ENCODE peak calls at places on chromosome 19, in nine cellular contexts. L, D, K, H, B, P, C, G and V are unnamed samples.

GRCh38 chr19:33067121-33067520 is 2.4 kb upstream of the RHPN2 start:
- DNase-seq in L (no peak), D (no peak), K (no peak), H (no peak), B (no peak), P (no peak), C (no peak), G (no peak), V (no peak)

GRCh38 chr19:3149089-3149488 is 13.3 kb downstream of the GNA15 start:
- DNase-seq in L (no peak), D (no peak), K (no peak), H (no peak), B (no peak), P (no peak), C (no peak), G (no peak), V (no peak)

GRCh38 chr19:36688058-36688457 is 646 bp downstream of the ZNF567 start:
- DNase-seq in L (no peak), D (no peak), K (no peak), H (no peak), B (peak; percentile 10), P (no peak), C (no peak), G (no peak), V (no peak)

GRCh38 chr19:48419158-48419920 is 25.9 kb downstream of the GRIN2D start:
- DNase-seq in L (peak; percentile 42), D (peak; percentile 74), K (peak; percentile 18), H (peak; percentile 67), B (peak; percentile 67), P (peak; percentile 88), C (peak; percentile 45), G (no peak), V (peak; percentile 51)

GRCh38 chr19:55179570-55180484 is at the start of gene SYT5:
- DNase-seq in L (no peak), D (peak; percentile 90), K (peak; percentile 64), H (peak; percentile 77), B (peak; percentile 59), P (peak; percentile 55), C (peak; percentile 65), G (peak; percentile 38), V (no peak)

GRCh38 chr19:55563261-55563690 is 17.4 kb downstream of the ZNF579 start:
- DNase-seq in L (no peak), D (no peak), K (no peak), H (no peak), B (peak; percentile 60), P (no peak), C (no peak), G (no peak), V (no peak)

GRCh38 chr19:32599736-32600157 is 18.8 kb downstream of the PDCD5 start:
- DNase-seq in L (peak; percentile 69), D (peak; percentile 81), K (peak; percentile 55), H (peak; percentile 46), B (peak; percentile 75), P (peak; percentile 59), C (peak; percentile 84), G (peak; percentile 23), V (peak; percentile 74)

GRCh38 chr19:5078666-5079409 is 109.9 kb downstream of the KDM4B start:
- DNase-seq in L (no peak), D (no peak), K (no peak), H (no peak), B (no peak), P (no peak), C (no peak), G (no peak), V (no peak)

GRCh38 chr19:30691767-30692516 is 319.8 kb downstream of the ZNF536 start:
- DNase-seq in L (no peak), D (no peak), K (no peak), H (no peak), B (no peak), P (no peak), C (peak; percentile 6), G (no peak), V (peak; percentile 6)
- H3K9ac ChIP-seq in L (no peak overlapping the region), D (no peak overlapping the region), K (no peak overlapping the region), H (no peak overlapping the region), B (peak overlapping the region; percentile 30), P (peak overlapping the region; percentile 4), C (peak overlapping the region; percentile 54), G (no peak overlapping the region), V (no peak overlapping the region)

GRCh38 chr19:18940791-18941627 is at the start of gene HOMER3:
- DNase-seq in L (peak; percentile 39), D (peak; percentile 88), K (peak; percentile 72), H (peak; percentile 78), B (peak; percentile 85), P (peak; percentile 53), C (peak; percentile 95), G (no peak), V (peak; percentile 38)

GRCh38 chr19:18943465-18943864 is 2.4 kb upstream of the HOMER3 start:
- DNase-seq in L (no peak), D (no peak), K (no peak), H (no peak), B (no peak), P (no peak), C (no peak), G (no peak), V (no peak)

GRCh38 chr19:18939922-18940775 is 868 bp downstream of the HOMER3 start:
- DNase-seq in L (peak; percentile 46), D (no peak), K (peak; percentile 59), H (no peak), B (peak; percentile 84), P (no peak), C (peak; percentile 78), G (peak; percentile 65), V (peak; percentile 57)

GRCh38 chr19:18942692-18943091 is 1.7 kb upstream of the HOMER3 start:
- DNase-seq in L (no peak), D (no peak), K (no peak), H (no peak), B (no peak), P (no peak), C (no peak), G (no peak), V (no peak)

GRCh38 chr19:18941628-18942354 is 774 bp upstream of the HOMER3 start:
- DNase-seq in L (no peak), D (no peak), K (no peak), H (no peak), B (no peak), P (no peak), C (no peak), G (no peak), V (no peak)
- H3K9ac ChIP-seq in L (peak overlapping the region; percentile 56), D (no peak overlapping the region), K (no peak overlapping the region), H (no peak overlapping the region), B (peak overlapping the region; percentile 39), P (no peak overlapping the region), C (peak overlapping the region; percentile 56), G (no peak overlapping the region), V (no peak overlapping the region)

GRCh38 chr19:13101590-13102415 is 855 bp downstream of the LYL1 start:
- DNase-seq in L (no peak), D (no peak), K (no peak), H (no peak), B (no peak), P (no peak), C (no peak), G (no peak), V (no peak)

GRCh38 chr19:13100871-13101589 is 1.6 kb downstream of the LYL1 start:
- DNase-seq in L (no peak), D (no peak), K (peak; percentile 47), H (no peak), B (peak; percentile 44), P (peak; percentile 49), C (no peak), G (no peak), V (no peak)

GRCh38 chr19:13103585-13103923 is 896 bp upstream of the LYL1 start:
- DNase-seq in L (no peak), D (peak; percentile 71), K (no peak), H (no peak), B (no peak), P (no peak), C (no peak), G (no peak), V (no peak)

GRCh38 chr19:13102666-13103584 is at the start of gene LYL1:
- DNase-seq in L (no peak), D (peak; percentile 94), K (no peak), H (no peak), B (no peak), P (peak; percentile 89), C (no peak), G (no peak), V (no peak)

DNA sequence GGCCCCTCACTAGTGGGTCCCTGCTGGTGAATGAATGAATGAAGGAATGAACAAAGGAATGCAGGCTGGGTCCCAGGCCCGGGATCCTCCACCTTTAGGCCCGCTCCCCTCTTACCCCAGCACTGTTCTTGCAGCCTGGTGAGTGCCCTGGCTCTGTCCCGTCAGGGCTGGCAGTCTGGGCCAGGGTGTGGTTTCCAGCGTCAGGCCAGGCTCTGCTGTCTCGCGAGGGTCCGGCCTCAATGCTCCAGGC is 317 bp downstream of the LYL1 start:
- DNase-seq in L (no peak), D (peak; percentile 69), K (no peak), H (no peak), B (peak; percentile 73), P (no peak), C (no peak), G (no peak), V (no peak)
- H3K9ac ChIP-seq in L (peak overlapping the region; percentile 39), D (peak overlapping the region; percentile 97), K (peak overlapping the region; percentile 31), H (peak overlapping the region; percentile 44), B (peak overlapping the region; percentile 50), P (peak overlapping the region; percentile 71), C (peak overlapping the region; percentile 82), G (no peak overlapping the region), V (peak overlapping the region; percentile 26)

GRCh38 chr19:17686592-17687042 is 1.5 kb downstream of the UNC13A start:
- DNase-seq in L (no peak), D (no peak), K (peak; percentile 39), H (no peak), B (peak; percentile 49), P (peak; percentile 89), C (peak; percentile 24), G (no peak), V (no peak)

GRCh38 chr19:17686027-17686511 is 2.1 kb downstream of the UNC13A start:
- DNase-seq in L (no peak), D (no peak), K (no peak), H (no peak), B (peak; percentile 41), P (peak; percentile 63), C (no peak), G (no peak), V (no peak)

GRCh38 chr19:17688853-17689595 is 870 bp upstream of the UNC13A start:
- DNase-seq in L (no peak), D (no peak), K (no peak), H (no peak), B (no peak), P (no peak), C (no peak), G (no peak), V (no peak)

GRCh38 chr19:17687857-17688784 is at the start of gene UNC13A:
- DNase-seq in L (peak; percentile 29), D (no peak), K (no peak), H (no peak), B (peak; percentile 58), P (peak; percentile 83), C (peak; percentile 53), G (peak; percentile 39), V (peak; percentile 20)

DNA sequence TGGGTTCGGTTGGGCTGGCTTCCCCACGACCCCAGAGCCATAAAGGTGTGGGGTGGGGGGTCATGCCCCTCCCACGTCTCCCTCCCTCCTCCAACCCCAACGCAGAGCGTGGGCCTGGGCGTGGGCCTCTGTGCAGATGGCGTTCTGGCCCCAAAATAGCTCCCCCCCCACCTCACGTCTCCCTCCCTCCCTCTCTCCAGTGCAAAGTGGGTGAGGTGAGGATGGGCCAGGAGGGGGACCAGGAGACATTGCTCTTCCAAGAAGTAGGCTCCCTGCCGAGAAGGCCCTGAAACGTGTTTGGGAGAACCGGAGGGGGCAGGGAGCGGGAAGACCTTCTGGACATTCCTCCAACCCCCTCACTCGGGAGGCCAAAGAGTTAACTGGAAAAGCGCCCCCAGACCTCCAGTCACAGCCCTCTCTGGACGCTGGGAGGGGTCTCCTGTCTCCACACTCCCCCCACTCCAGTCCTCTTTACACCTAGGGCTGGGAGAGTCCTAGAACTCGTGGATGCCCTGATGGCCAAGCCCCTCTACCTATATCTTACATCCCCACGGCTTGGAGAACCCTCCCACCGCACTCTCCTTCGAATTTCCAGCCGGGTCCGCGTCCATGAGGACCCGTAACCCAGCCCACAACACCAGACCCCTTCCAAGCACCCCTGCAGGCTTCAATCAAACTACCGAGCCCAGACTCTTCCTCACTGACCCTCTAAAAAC is 855 bp downstream of the UNC13A start:
- DNase-seq in L (no peak), D (no peak), K (no peak), H (no peak), B (no peak), P (peak; percentile 68), C (no peak), G (no peak), V (no peak)
- H3K9ac ChIP-seq in L (no peak overlapping the region), D (no peak overlapping the region), K (no peak overlapping the region), H (no peak overlapping the region), B (no peak overlapping the region), P (peak overlapping the region; percentile 76), C (no peak overlapping the region), G (no peak overlapping the region), V (no peak overlapping the region)